ENCODE peak calls at places on chromosomes 11 and 22, in six cellular contexts. K is transverse colon, Q is SK-N-SH, Y is H1, X is suprapubic skin, M is HCT116. H is an unnamed sample. For H3K27me3, the result is how much of the 10 kb centered on the place peaks cover.

GRCh38 chr22:45997775-45998637 is 21.0 kb upstream of the WNT7B start:
- DNase-seq in K (no peak), Q (peak), Y (no peak), X (no peak), M (no peak), H (peak)

GRCh38 chr11:111520565-111520964 is 6.0 kb downstream of the HOATZ start:
- DNase-seq in K (no peak), Q (no peak), Y (no peak), X (no peak), M (no peak), H (no peak)

GRCh38 chr11:4882543-4882942 is 843 bp downstream of the OR51T1 start:
- DNase-seq in K (no peak), Q (no peak), Y (no peak), X (no peak), M (no peak), H (no peak)

GRCh38 chr22:46171940-46172339 is 21.6 kb downstream of the PPARA start:
- DNase-seq in K (peak), Q (no peak), Y (no peak), X (no peak), M (peak), H (no peak)

GRCh38 chr22:44736581-44737413 is 15.6 kb upstream of the ARHGAP8 start:
- DNase-seq in K (no peak), Q (no peak), Y (no peak), X (no peak), M (no peak), H (no peak)

GRCh38 chr11:133541331-133542095 is 9.2 kb upstream of the OPCML start:
- DNase-seq in K (no peak), Q (no peak), Y (peak), X (no peak), M (no peak), H (no peak)

GRCh38 chr11:79331251-79331901 is 109.5 kb downstream of the TENM4 start:
- DNase-seq in K (no peak), Q (no peak), Y (no peak), X (no peak), M (no peak), H (no peak)

GRCh38 chr11:15933896-15934625 is 422.3 kb downstream of the SOX6 start:
- DNase-seq in K (no peak), Q (no peak), Y (no peak), X (no peak), M (no peak), H (no peak)

GRCh38 chr11:9380773-9381172 is 3.7 kb upstream of the IPO7 start:
- DNase-seq in K (no peak), Q (no peak), Y (no peak), X (no peak), M (no peak), H (no peak)

GRCh38 chr11:46293616-46294015 is 16.2 kb downstream of the CREB3L1 start:
- DNase-seq in K (no peak), Q (no peak), Y (no peak), X (no peak), M (no peak), H (no peak)

GRCh38 chr22:37079668-37080171 is 28.2 kb downstream of the KCTD17 start:
- DNase-seq in K (peak), Q (no peak), Y (no peak), X (no peak), M (no peak), H (peak)

GRCh38 chr11:70415642-70416395 is 17.5 kb downstream of the CTTN start:
- DNase-seq in K (no peak), Q (no peak), Y (no peak), X (no peak), M (no peak), H (no peak)

GRCh38 chr11:70418130-70418529 is 19.8 kb downstream of the CTTN start:
- DNase-seq in K (no peak), Q (no peak), Y (no peak), X (no peak), M (no peak), H (no peak)

GRCh38 chr11:70415176-70415575 is 16.8 kb downstream of the CTTN start:
- DNase-seq in K (no peak), Q (no peak), Y (no peak), X (no peak), M (no peak), H (no peak)

GRCh38 chr11:70414341-70415100 is 16.2 kb downstream of the CTTN start:
- DNase-seq in K (no peak), Q (no peak), Y (no peak), X (no peak), M (no peak), H (no peak)

GRCh38 chr11:70416881-70417280 is 18.6 kb downstream of the CTTN start:
- DNase-seq in K (no peak), Q (no peak), Y (no peak), X (no peak), M (no peak), H (no peak)
- H3K27me3 ChIP-seq in K (under half), Q (under half), Y (under half), X (under half), M (under half), H (half or more)

DNA sequence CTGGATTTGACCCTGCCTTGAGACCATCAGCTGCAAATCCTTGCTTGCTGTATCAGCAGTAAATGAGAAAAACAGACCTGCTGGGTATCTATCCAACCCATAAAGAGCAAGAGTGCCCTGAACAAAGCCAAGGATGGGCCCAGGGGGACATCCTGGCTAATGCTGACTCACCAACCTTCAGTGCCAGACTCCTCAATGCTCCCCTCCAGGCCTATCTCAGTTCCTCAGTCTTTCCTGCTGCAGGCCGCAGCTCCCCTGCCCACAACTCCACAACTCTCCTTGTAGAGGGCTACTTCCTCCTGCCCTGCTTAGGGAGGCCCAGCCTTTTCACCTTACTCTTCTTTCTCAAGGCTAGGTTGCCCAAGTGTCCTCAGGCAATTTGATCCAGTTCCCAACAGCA is 2.6 kb downstream of the LAMTOR1 start:
- DNase-seq in K (no peak), Q (no peak), Y (no peak), X (no peak), M (no peak), H (no peak)
- H3K27ac ChIP-seq in K (no peak), Q (no peak), Y (peak), X (peak), M (no peak), H (peak)

DNA sequence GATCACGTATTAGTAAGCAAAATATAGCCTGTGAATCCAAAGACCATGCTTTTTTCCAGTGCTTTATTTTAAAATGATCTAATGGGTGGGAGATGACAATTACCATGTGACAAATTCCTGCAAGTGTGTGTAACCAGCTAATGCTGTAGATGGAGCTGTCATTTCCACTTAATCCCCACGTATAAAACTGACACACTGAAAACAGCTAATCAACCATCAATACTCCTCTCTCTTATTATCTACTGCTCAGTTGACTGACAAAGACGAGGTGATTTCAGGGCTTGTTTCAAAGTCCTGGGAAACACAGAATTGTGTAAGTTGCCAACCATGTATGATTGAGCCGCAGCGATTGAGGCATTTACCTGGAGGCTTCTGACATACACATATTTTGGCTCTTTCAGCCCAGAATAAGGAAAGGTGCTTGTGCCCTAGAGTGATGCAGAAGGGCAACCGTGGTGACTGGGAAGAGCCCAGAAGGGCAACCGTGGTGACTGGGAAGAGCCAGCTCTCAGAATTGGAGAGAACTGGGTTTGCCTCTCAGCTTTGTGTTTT is 9.7 kb downstream of the SLN start:
- DNase-seq in K (no peak), Q (no peak), Y (no peak), X (no peak), M (no peak), H (no peak)
- TF ChIP-seq POLR2AphosphoS5 in K (no peak), Q (no peak), Y (no peak), X (no peak), M (no peak), H (no peak)

GRCh38 chr11:32315121-32315520 is 120.2 kb downstream of the WT1 start:
- DNase-seq in K (no peak), Q (no peak), Y (no peak), X (no peak), M (no peak), H (no peak)
- H3K27me3 ChIP-seq in K (under half), Q (under half), Y (under half), X (under half), M (under half), H (under half)

GRCh38 chr11:59679347-59679746 is 10.5 kb upstream of the PATL1 start:
- DNase-seq in K (no peak), Q (no peak), Y (no peak), X (no peak), M (no peak), H (no peak)
- H3K27ac ChIP-seq in K (no peak), Q (no peak), Y (no peak), X (no peak), M (no peak), H (no peak)

GRCh38 chr11:2825261-2825885 is 60.2 kb downstream of the CDKN1C start:
- DNase-seq in K (peak), Q (no peak), Y (no peak), X (peak), M (no peak), H (no peak)

GRCh38 chr11:2825886-2826678 is 59.5 kb downstream of the CDKN1C start:
- DNase-seq in K (peak), Q (peak), Y (peak), X (peak), M (no peak), H (no peak)

GRCh38 chr11:2827256-2827655 is 58.3 kb downstream of the CDKN1C start:
- DNase-seq in K (no peak), Q (no peak), Y (no peak), X (no peak), M (no peak), H (no peak)

GRCh38 chr11:2826679-2827056 is 58.9 kb downstream of the CDKN1C start:
- DNase-seq in K (no peak), Q (no peak), Y (no peak), X (no peak), M (no peak), H (no peak)

DNA sequence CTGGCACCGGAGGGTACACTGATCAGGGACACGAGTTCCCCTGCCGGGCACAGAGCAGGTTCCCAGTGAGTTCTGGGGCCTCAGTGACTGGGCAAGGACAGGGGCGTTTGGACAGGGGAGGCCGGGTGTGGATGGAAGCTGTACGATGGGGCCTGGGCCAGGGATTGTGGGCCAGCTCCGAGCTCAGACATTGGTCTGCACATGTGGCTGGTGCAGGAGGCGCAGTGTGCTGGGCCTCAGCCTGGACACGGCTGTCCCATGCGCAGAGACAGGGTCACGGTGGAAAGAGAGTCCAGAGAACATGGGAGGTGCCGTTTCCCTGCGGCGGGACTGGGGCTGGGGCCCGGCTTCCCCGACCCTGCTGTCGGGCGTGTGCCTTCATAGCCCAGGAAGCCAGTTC is 60.7 kb downstream of the CDKN1C start:
- DNase-seq in K (no peak), Q (no peak), Y (no peak), X (no peak), M (no peak), H (no peak)
- TF ChIP-seq POLR2AphosphoS5 in K (no peak), Q (no peak), Y (no peak), X (no peak), M (no peak), H (no peak)

GRCh38 chr11:32016111-32016510 is 74.8 kb upstream of the RCN1 start:
- DNase-seq in K (no peak), Q (no peak), Y (no peak), X (no peak), M (no peak), H (no peak)
- H3K27me3 ChIP-seq in K (under half), Q (under half), Y (under half), X (under half), M (under half), H (under half)

GRCh38 chr11:115155978-115156377 is 348.2 kb downstream of the CADM1 start:
- DNase-seq in K (no peak), Q (no peak), Y (no peak), X (no peak), M (no peak), H (no peak)
- H3K27ac ChIP-seq in K (no peak), Q (no peak), Y (no peak), X (no peak), M (no peak), H (no peak)

GRCh38 chr11:110251837-110252236 is 44.6 kb downstream of the RDX start:
- DNase-seq in K (no peak), Q (no peak), Y (no peak), X (no peak), M (peak), H (no peak)
- TF ChIP-seq POLR2AphosphoS5 in K (no peak), Q (no peak), Y (no peak), X (no peak), M (peak), H (no peak)

GRCh38 chr22:50600541-50600940 is at the start of gene MAPK8IP2:
- DNase-seq in K (no peak), Q (peak), Y (no peak), X (no peak), M (no peak), H (peak)
- H3K27me3 ChIP-seq in K (half or more), Q (under half), Y (half or more), X (half or more), M (under half), H (half or more)

H was measured in spleen.